ENCODE peak calls at places on chromosome 20, in six cellular contexts. O is GM23338, G is cardiac muscle cell, Y is dorsolateral prefrontal cortex, M is nephron progenitor cell, Q is AG04450. P is an unnamed sample.

GRCh38 chr20:63586797-63587196 is 12.8 kb upstream of the HELZ2 start:
- DNase-seq in Q (no peak), O (no peak), Y (no peak), G (no peak), M (no peak), P (no peak)

GRCh38 chr20:47317127-47317895 is 39.2 kb downstream of the ZMYND8 start:
- DNase-seq in O (peak; percentile 76), M (peak; percentile 13), Y (peak; percentile 60), Q (peak; percentile 88), G (no peak), P (peak; percentile 33)

GRCh38 chr20:57654363-57654997 is 34.3 kb upstream of the ZBP1 start:
- DNase-seq in O (peak; percentile 82), Q (peak; percentile 30), M (peak; percentile 66), Y (peak; percentile 19), G (peak; percentile 71), P (peak; percentile 62)

GRCh38 chr20:38644588-38644987 is 43.0 kb downstream of the ARHGAP40 start:
- DNase-seq in G (no peak), M (no peak), O (no peak), Y (no peak), Q (no peak), P (no peak)

GRCh38 chr20:58471161-58471834 is 43.9 kb downstream of the APCDD1L start:
- DNase-seq in M (no peak), O (no peak), Q (no peak), G (no peak), Y (no peak), P (no peak)

GRCh38 chr20:37914672-37915433 is 11.9 kb downstream of the VSTM2L start:
- DNase-seq in O (peak; percentile 82), G (peak; percentile 76), Y (no peak), Q (no peak), M (peak; percentile 61), P (peak; percentile 52)

GRCh38 chr20:60123652-60124051 is 165.4 kb downstream of the CDH26 start:
- DNase-seq in G (no peak), Y (no peak), O (no peak), M (no peak), Q (no peak), P (no peak)

GRCh38 chr20:56362833-56363413 is 4.1 kb downstream of the FAM210B start:
- DNase-seq in O (peak; percentile 31), Y (no peak), Q (no peak), M (no peak), G (no peak), P (peak; percentile 28)

GRCh38 chr20:13022401-13023170 is 13.8 kb downstream of the SPTLC3 start:
- DNase-seq in Q (no peak), G (no peak), M (no peak), Y (no peak), O (no peak), P (no peak)

GRCh38 chr20:3452690-3453089 is 18.1 kb upstream of the ATRN start:
- DNase-seq in O (no peak), Y (no peak), Q (no peak), M (no peak), G (no peak), P (no peak)

GRCh38 chr20:40472905-40473304 is 216.1 kb downstream of the MAFB start:
- DNase-seq in Y (no peak), M (no peak), O (no peak), Q (no peak), G (no peak), P (no peak)

GRCh38 chr20:10306440-10307358 is 88.1 kb downstream of the SNAP25 start:
- DNase-seq in Y (no peak), Q (peak; percentile 57), M (no peak), G (no peak), O (no peak), P (no peak)

GRCh38 chr20:37090357-37090871 is 5.4 kb downstream of the RBL1 start:
- DNase-seq in M (no peak), Q (no peak), G (no peak), O (no peak), Y (no peak), P (no peak)

GRCh38 chr20:51712501-51713212 is 55.5 kb downstream of the ATP9A start:
- DNase-seq in M (peak; percentile 64), G (peak; percentile 22), Q (no peak), O (peak; percentile 81), Y (peak; percentile 25), P (peak; percentile 31)
- TF ChIP-seq CTCF in M (peak; percentile 57), G (peak; percentile 78), Q (peak; percentile 57), O (peak; percentile 66), Y (peak; percentile 61), P (peak; percentile 28)

DNA sequence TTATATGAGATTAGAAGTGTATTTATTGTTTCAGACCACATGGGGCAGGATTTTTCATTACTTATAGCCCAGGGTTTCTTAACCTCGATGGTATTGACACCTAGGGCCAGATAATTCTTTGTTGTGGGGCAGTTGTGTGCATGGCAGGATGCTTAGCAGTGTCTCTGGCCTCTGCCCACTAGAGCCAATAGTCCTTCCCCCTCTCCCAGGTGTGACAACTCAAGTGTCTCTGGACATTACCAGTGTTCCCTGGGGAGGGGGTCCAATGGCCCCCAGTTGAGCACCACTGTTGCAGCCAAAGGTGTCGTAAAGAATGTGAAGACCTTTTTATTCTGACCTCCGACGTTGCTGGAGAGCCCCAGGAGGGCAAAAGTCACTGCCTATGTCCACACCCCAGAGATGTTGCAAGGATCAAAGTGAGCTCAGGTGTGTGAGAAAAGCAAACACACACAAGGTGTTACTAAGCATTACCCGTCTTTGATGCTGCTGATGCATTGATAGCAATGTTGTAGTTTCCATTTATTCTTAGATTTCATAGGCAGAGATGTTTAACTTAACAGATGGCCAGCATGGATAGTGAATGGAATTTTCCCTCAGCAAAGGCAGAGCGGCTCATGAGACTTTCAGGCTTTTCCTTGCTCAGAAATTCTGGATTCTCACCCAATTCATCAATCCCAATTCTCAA is 22.2 kb downstream of the BANF2 start:
- DNase-seq in Y (no peak), G (no peak), O (peak; percentile 29), Q (no peak), M (no peak), P (no peak)
- TF ChIP-seq CTCF in Y (no peak), G (peak; percentile 12), O (no peak), Q (peak; percentile 30), M (no peak), P (no peak)

DNA sequence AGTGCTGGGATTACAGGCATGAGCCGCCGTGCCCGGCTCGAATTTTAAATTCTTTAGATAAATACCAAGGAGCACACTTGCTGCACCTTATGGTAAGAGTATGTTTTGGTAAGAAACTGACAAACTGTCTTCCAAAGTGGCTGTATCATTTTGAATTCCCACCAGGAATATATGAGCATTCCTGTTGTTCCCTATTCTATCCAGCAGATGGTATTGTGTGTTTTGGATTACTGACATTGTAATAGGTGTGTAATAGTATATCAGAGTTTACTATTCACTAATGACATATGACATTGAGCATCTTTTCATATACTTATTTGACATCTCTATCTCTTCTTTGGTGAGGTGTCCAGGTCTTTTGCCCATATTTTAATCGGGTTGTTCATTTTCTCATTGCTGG is 40.5 kb downstream of the TGM6 start:
- DNase-seq in G (no peak), Y (no peak), O (no peak), Q (no peak), M (no peak), P (no peak)
- TF ChIP-seq CTCF in G (peak; percentile 24), Y (no peak), O (no peak), Q (peak; percentile 34), M (peak; percentile 17), P (peak; percentile 45)

GRCh38 chr20:41998539-41999341 is 380.6 kb upstream of the CHD6 start:
- DNase-seq in M (no peak), G (no peak), O (no peak), Y (no peak), Q (no peak), P (no peak)

GRCh38 chr20:42005211-42005610 is 387.0 kb upstream of the CHD6 start:
- DNase-seq in O (no peak), Y (no peak), M (no peak), G (no peak), Q (no peak), P (no peak)

GRCh38 chr20:42007251-42007650 is 389.1 kb upstream of the CHD6 start:
- DNase-seq in O (no peak), M (no peak), Q (no peak), Y (no peak), G (no peak), P (no peak)

DNA sequence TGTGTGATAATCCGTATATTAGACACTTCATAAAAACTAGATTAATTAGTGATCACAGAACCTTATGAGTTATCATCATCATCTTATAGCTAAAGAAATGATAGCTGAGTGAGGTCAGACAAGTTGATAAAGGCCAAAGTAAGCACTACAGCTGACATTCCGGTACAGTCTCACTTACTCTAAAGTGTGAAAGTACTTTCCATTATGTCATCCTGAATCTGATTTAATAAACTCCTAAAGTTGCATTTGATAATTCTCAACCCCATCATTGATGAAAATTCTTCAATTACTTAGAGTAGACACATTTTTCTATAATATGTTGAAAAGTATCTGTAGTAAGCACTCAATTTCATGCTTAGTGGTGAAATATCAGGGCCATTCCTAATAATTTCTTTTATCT is 385.2 kb upstream of the CHD6 start:
- DNase-seq in M (no peak), Q (no peak), Y (no peak), G (no peak), O (no peak), P (no peak)
- TF ChIP-seq CTCF in M (no peak), Q (no peak), Y (no peak), G (no peak), O (no peak), P (no peak)

DNA sequence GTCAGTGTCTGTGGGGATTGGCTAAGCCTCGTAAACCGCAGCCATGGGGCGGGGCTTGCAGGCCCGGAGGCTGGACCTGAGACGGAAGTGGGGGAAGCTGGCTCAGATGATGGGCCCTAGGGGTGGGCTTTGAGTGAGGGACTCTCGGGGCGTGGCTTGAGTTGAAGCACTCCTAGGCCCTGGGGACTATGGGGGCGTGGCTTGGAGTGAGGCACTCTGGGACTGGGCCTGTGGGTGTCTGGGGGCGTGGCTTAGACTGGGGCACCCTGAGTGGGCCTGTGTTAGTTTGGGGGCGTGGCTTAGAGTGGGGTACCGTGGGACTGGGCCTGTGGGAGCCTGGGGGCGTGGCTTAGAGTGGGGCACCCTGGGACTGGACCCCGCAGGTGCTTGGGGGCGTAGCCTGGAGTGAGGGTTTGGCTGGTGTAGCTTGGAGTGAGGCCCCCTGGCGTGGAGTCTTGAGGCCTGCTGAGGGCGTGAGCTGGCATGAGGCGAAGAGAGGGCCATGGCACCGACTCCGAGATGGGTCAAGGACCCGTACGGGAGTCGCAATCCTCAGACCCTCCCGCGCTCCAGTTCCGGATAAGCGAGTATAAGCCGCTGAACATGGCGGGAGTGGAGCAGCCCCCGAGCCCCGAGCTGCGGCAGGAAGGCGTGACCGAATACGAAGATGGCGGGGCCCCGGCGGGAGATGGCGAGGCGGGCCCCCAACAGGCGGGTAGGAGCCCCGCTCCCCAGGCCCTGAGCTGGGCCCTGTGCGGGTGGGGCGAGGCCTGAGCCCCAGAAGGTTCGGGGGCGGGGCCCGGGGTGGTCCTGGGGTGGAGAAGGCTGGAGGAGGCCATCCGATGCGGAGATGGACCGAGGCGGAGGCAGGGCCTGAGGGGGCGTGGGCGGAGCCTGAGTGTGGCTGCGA is 6.8 kb downstream of the L3MBTL1 start:
- DNase-seq in Y (peak; percentile 97), O (peak; percentile 99), G (peak; percentile 99), Q (peak; percentile 97), M (peak; percentile 97), P (peak; percentile 91)
- TF ChIP-seq CTCF in Y (no peak), O (peak; percentile 32), G (peak; percentile 34), Q (peak; percentile 40), M (no peak), P (no peak)